ENCODE peak calls at places on chromosomes 7 and 10, in six cellular contexts. One of them, this sample, is unnamed.

GRCh38 chr7:84194484-84195260 is at the start of gene SEMA3A:
- DNase-seq in CD8-positive, alpha-beta T cell: peak
- DNase-seq in neural progenitor cell: peak
- DNase-seq in cardiac muscle cell: peak
- DNase-seq in heart left ventricle: no peak
- DNase-seq in fibroblast of the aortic adventitia: peak
- DNase-seq in this sample: no peak

GRCh38 chr7:154431045-154431444 is 378.8 kb downstream of the DPP6 start:
- DNase-seq in CD8-positive, alpha-beta T cell: no peak
- DNase-seq in neural progenitor cell: peak
- DNase-seq in cardiac muscle cell: no peak
- DNase-seq in heart left ventricle: no peak
- DNase-seq in fibroblast of the aortic adventitia: no peak
- DNase-seq in this sample: no peak

GRCh38 chr7:35699906-35700305 is 5.0 kb upstream of the HERPUD2 start:
- DNase-seq in CD8-positive, alpha-beta T cell: no peak
- DNase-seq in neural progenitor cell: no peak
- DNase-seq in cardiac muscle cell: peak
- DNase-seq in heart left ventricle: no peak
- DNase-seq in fibroblast of the aortic adventitia: no peak
- DNase-seq in this sample: no peak

GRCh38 chr7:120272896-120273475 is at the start of gene KCND2:
- DNase-seq in CD8-positive, alpha-beta T cell: no peak
- DNase-seq in neural progenitor cell: peak
- DNase-seq in cardiac muscle cell: peak
- DNase-seq in heart left ventricle: peak
- DNase-seq in fibroblast of the aortic adventitia: peak
- DNase-seq in this sample: peak

GRCh38 chr10:49171326-49172140 is 16.7 kb downstream of the TMEM273 start:
- DNase-seq in CD8-positive, alpha-beta T cell: no peak
- DNase-seq in neural progenitor cell: no peak
- DNase-seq in cardiac muscle cell: no peak
- DNase-seq in heart left ventricle: no peak
- DNase-seq in fibroblast of the aortic adventitia: no peak
- DNase-seq in this sample: no peak

GRCh38 chr10:132898391-132899053 is 43.8 kb downstream of the CFAP46 start:
- DNase-seq in CD8-positive, alpha-beta T cell: no peak
- DNase-seq in neural progenitor cell: no peak
- DNase-seq in cardiac muscle cell: no peak
- DNase-seq in heart left ventricle: peak
- DNase-seq in fibroblast of the aortic adventitia: no peak
- DNase-seq in this sample: no peak

GRCh38 chr10:6018422-6018821 is 41.1 kb upstream of the IL15RA start:
- DNase-seq in CD8-positive, alpha-beta T cell: no peak
- DNase-seq in neural progenitor cell: no peak
- DNase-seq in cardiac muscle cell: peak
- DNase-seq in heart left ventricle: no peak
- DNase-seq in fibroblast of the aortic adventitia: no peak
- DNase-seq in this sample: no peak

GRCh38 chr7:134458341-134458805 is 527 bp downstream of the AKR1B1 start:
- DNase-seq in CD8-positive, alpha-beta T cell: peak
- DNase-seq in neural progenitor cell: peak
- DNase-seq in cardiac muscle cell: no peak
- DNase-seq in heart left ventricle: peak
- DNase-seq in fibroblast of the aortic adventitia: peak
- DNase-seq in this sample: peak

GRCh38 chr10:30215631-30216030 is 133.4 kb downstream of the MTPAP start:
- DNase-seq in CD8-positive, alpha-beta T cell: no peak
- DNase-seq in neural progenitor cell: no peak
- DNase-seq in cardiac muscle cell: peak
- DNase-seq in heart left ventricle: no peak
- DNase-seq in fibroblast of the aortic adventitia: peak
- DNase-seq in this sample: no peak

GRCh38 chr7:130096243-130096827 is 26.0 kb downstream of the KLHDC10 start:
- DNase-seq in CD8-positive, alpha-beta T cell: no peak
- DNase-seq in neural progenitor cell: no peak
- DNase-seq in cardiac muscle cell: no peak
- DNase-seq in heart left ventricle: no peak
- DNase-seq in fibroblast of the aortic adventitia: peak
- DNase-seq in this sample: no peak

GRCh38 chr7:80243425-80243824 is 108.8 kb downstream of the GNAI1 start:
- DNase-seq in CD8-positive, alpha-beta T cell: no peak
- DNase-seq in neural progenitor cell: no peak
- DNase-seq in cardiac muscle cell: no peak
- DNase-seq in heart left ventricle: no peak
- DNase-seq in fibroblast of the aortic adventitia: no peak
- DNase-seq in this sample: no peak

GRCh38 chr10:131961047-131961776 is 20.5 kb downstream of the BNIP3 start:
- DNase-seq in CD8-positive, alpha-beta T cell: no peak
- DNase-seq in neural progenitor cell: no peak
- DNase-seq in cardiac muscle cell: no peak
- DNase-seq in heart left ventricle: no peak
- DNase-seq in fibroblast of the aortic adventitia: no peak
- DNase-seq in this sample: no peak

GRCh38 chr7:24722386-24723177 is 34.7 kb downstream of the GSDME start:
- DNase-seq in CD8-positive, alpha-beta T cell: peak
- DNase-seq in neural progenitor cell: peak
- DNase-seq in cardiac muscle cell: peak
- DNase-seq in heart left ventricle: no peak
- DNase-seq in fibroblast of the aortic adventitia: peak
- DNase-seq in this sample: no peak

GRCh38 chr10:19788075-19788686 is 28.1 kb upstream of the PLXDC2 start:
- DNase-seq in CD8-positive, alpha-beta T cell: no peak
- DNase-seq in neural progenitor cell: peak
- DNase-seq in cardiac muscle cell: peak
- DNase-seq in heart left ventricle: no peak
- DNase-seq in fibroblast of the aortic adventitia: peak
- DNase-seq in this sample: no peak

GRCh38 chr7:149496642-149497391 is 792 bp downstream of the ZNF746 start:
- DNase-seq in CD8-positive, alpha-beta T cell: peak
- DNase-seq in neural progenitor cell: peak
- DNase-seq in cardiac muscle cell: peak
- DNase-seq in heart left ventricle: peak
- DNase-seq in fibroblast of the aortic adventitia: peak
- DNase-seq in this sample: peak

GRCh38 chr7:106887376-106887775 is 22.3 kb downstream of the PIK3CG start:
- DNase-seq in CD8-positive, alpha-beta T cell: no peak
- DNase-seq in neural progenitor cell: no peak
- DNase-seq in cardiac muscle cell: no peak
- DNase-seq in heart left ventricle: no peak
- DNase-seq in fibroblast of the aortic adventitia: no peak
- DNase-seq in this sample: no peak

GRCh38 chr10:96663794-96664193 is 56.5 kb downstream of the PIK3AP1 start:
- DNase-seq in CD8-positive, alpha-beta T cell: no peak
- DNase-seq in neural progenitor cell: no peak
- DNase-seq in cardiac muscle cell: no peak
- DNase-seq in heart left ventricle: no peak
- DNase-seq in fibroblast of the aortic adventitia: no peak
- DNase-seq in this sample: no peak

GRCh38 chr7:121406461-121406860 is 10.4 kb upstream of the FAM3C start:
- DNase-seq in CD8-positive, alpha-beta T cell: no peak
- DNase-seq in neural progenitor cell: no peak
- DNase-seq in cardiac muscle cell: no peak
- DNase-seq in heart left ventricle: no peak
- DNase-seq in fibroblast of the aortic adventitia: no peak
- DNase-seq in this sample: no peak

GRCh38 chr10:67284589-67284988 is 358.8 kb downstream of the LRRTM3 start:
- DNase-seq in CD8-positive, alpha-beta T cell: no peak
- DNase-seq in neural progenitor cell: no peak
- DNase-seq in cardiac muscle cell: no peak
- DNase-seq in heart left ventricle: no peak
- DNase-seq in fibroblast of the aortic adventitia: no peak
- DNase-seq in this sample: no peak

GRCh38 chr10:69217119-69217754 is 2.9 kb upstream of the HKDC1 start:
- DNase-seq in CD8-positive, alpha-beta T cell: no peak
- DNase-seq in neural progenitor cell: no peak
- DNase-seq in cardiac muscle cell: peak
- DNase-seq in heart left ventricle: no peak
- DNase-seq in fibroblast of the aortic adventitia: peak
- DNase-seq in this sample: no peak

GRCh38 chr10:110168601-110169481 is 38.6 kb upstream of the MXI1 start:
- DNase-seq in CD8-positive, alpha-beta T cell: peak
- DNase-seq in neural progenitor cell: no peak
- DNase-seq in cardiac muscle cell: no peak
- DNase-seq in heart left ventricle: no peak
- DNase-seq in fibroblast of the aortic adventitia: no peak
- DNase-seq in this sample: no peak

GRCh38 chr10:35875281-35875680 is 233.2 kb upstream of the FZD8 start:
- DNase-seq in CD8-positive, alpha-beta T cell: no peak
- DNase-seq in neural progenitor cell: peak
- DNase-seq in cardiac muscle cell: peak
- DNase-seq in heart left ventricle: no peak
- DNase-seq in fibroblast of the aortic adventitia: peak
- DNase-seq in this sample: no peak

GRCh38 chr10:100356067-100357017 is 9.3 kb downstream of the SCD start:
- DNase-seq in CD8-positive, alpha-beta T cell: no peak
- DNase-seq in neural progenitor cell: no peak
- DNase-seq in cardiac muscle cell: no peak
- DNase-seq in heart left ventricle: no peak
- DNase-seq in fibroblast of the aortic adventitia: no peak
- DNase-seq in this sample: no peak

GRCh38 chr10:56522166-56522565 is 161.1 kb upstream of the ZWINT start:
- DNase-seq in CD8-positive, alpha-beta T cell: no peak
- DNase-seq in neural progenitor cell: no peak
- DNase-seq in cardiac muscle cell: no peak
- DNase-seq in heart left ventricle: no peak
- DNase-seq in fibroblast of the aortic adventitia: no peak
- DNase-seq in this sample: no peak

GRCh38 chr10:30467939-30468338 is 34.0 kb downstream of the MAP3K8 start:
- DNase-seq in CD8-positive, alpha-beta T cell: no peak
- DNase-seq in neural progenitor cell: no peak
- DNase-seq in cardiac muscle cell: no peak
- DNase-seq in heart left ventricle: no peak
- DNase-seq in fibroblast of the aortic adventitia: no peak
- DNase-seq in this sample: peak

GRCh38 chr7:138000081-138000701 is 1.7 kb downstream of the CREB3L2 start:
- DNase-seq in CD8-positive, alpha-beta T cell: no peak
- DNase-seq in neural progenitor cell: peak
- DNase-seq in cardiac muscle cell: peak
- DNase-seq in heart left ventricle: peak
- DNase-seq in fibroblast of the aortic adventitia: peak
- DNase-seq in this sample: no peak

GRCh38 chr10:24277771-24278518 is 69.0 kb downstream of the KIAA1217 start:
- DNase-seq in CD8-positive, alpha-beta T cell: no peak
- DNase-seq in neural progenitor cell: no peak
- DNase-seq in cardiac muscle cell: peak
- DNase-seq in heart left ventricle: peak
- DNase-seq in fibroblast of the aortic adventitia: peak
- DNase-seq in this sample: no peak

GRCh38 chr10:21891439-21891838 is 112.1 kb downstream of the DNAJC1 start:
- DNase-seq in CD8-positive, alpha-beta T cell: no peak
- DNase-seq in neural progenitor cell: no peak
- DNase-seq in cardiac muscle cell: no peak
- DNase-seq in heart left ventricle: no peak
- DNase-seq in fibroblast of the aortic adventitia: no peak
- DNase-seq in this sample: no peak

GRCh38 chr10:52807803-52808202 is 35.2 kb upstream of the MBL2 start:
- DNase-seq in CD8-positive, alpha-beta T cell: no peak
- DNase-seq in neural progenitor cell: no peak
- DNase-seq in cardiac muscle cell: no peak
- DNase-seq in heart left ventricle: no peak
- DNase-seq in fibroblast of the aortic adventitia: no peak
- DNase-seq in this sample: no peak

GRCh38 chr10:28925154-28925663 is 247.9 kb downstream of the BAMBI start:
- DNase-seq in CD8-positive, alpha-beta T cell: no peak
- DNase-seq in neural progenitor cell: peak
- DNase-seq in cardiac muscle cell: peak
- DNase-seq in heart left ventricle: no peak
- DNase-seq in fibroblast of the aortic adventitia: peak
- DNase-seq in this sample: no peak

GRCh38 chr10:132911712-132912097 is 30.7 kb downstream of the CFAP46 start:
- DNase-seq in CD8-positive, alpha-beta T cell: no peak
- DNase-seq in neural progenitor cell: no peak
- DNase-seq in cardiac muscle cell: no peak
- DNase-seq in heart left ventricle: peak
- DNase-seq in fibroblast of the aortic adventitia: no peak
- DNase-seq in this sample: no peak

GRCh38 chr7:151351967-151352366 is 10.4 kb downstream of the NUB1 start:
- DNase-seq in CD8-positive, alpha-beta T cell: peak
- DNase-seq in neural progenitor cell: no peak
- DNase-seq in cardiac muscle cell: no peak
- DNase-seq in heart left ventricle: no peak
- DNase-seq in fibroblast of the aortic adventitia: no peak
- DNase-seq in this sample: peak

DNA sequence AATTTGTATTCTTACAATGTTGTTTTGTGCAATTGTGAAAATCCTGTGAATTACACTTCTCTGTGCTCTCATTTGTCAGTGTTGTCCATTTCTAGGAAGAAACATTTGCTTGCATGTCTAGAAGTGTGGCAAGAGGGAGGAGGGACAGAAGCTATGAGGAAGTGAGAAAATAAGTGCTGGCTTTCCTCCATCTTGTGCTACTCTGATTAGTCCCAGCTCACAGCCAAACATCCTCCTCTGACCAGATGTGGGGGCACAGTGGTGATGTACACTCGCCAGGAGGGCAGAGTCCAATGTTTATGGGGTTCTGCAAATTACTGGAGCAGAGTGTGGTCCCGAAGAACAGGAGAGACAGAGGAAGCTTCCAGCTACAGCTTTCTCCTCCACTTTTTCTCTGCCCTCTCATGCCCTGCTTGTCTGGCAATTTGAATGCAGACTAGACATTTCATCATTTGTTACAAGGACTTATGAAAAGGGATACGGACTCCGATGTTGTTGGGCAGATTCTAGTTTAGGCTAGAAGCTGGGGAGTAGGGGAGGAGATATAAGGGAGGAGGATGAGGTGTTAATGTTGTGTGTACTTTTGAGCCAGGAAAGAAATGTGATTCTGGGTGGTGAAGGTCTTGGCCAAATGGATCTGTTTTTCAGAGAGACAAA is 131.0 kb upstream of the C1GALT1 start:
- DNase-seq in CD8-positive, alpha-beta T cell: no peak
- DNase-seq in neural progenitor cell: no peak
- DNase-seq in cardiac muscle cell: peak
- DNase-seq in heart left ventricle: no peak
- DNase-seq in fibroblast of the aortic adventitia: peak
- DNase-seq in this sample: peak
- H3K4me3 ChIP-seq in CD8-positive, alpha-beta T cell: no peak
- H3K4me3 ChIP-seq in neural progenitor cell: no peak
- H3K4me3 ChIP-seq in cardiac muscle cell: no peak
- H3K4me3 ChIP-seq in heart left ventricle: no peak
- H3K4me3 ChIP-seq in fibroblast of the aortic adventitia: no peak
- H3K4me3 ChIP-seq in this sample: no peak

GRCh38 chr10:113336549-113337130 is 216.2 kb upstream of the HABP2 start:
- DNase-seq in CD8-positive, alpha-beta T cell: no peak
- DNase-seq in neural progenitor cell: no peak
- DNase-seq in cardiac muscle cell: no peak
- DNase-seq in heart left ventricle: no peak
- DNase-seq in fibroblast of the aortic adventitia: no peak
- DNase-seq in this sample: no peak
- TF ChIP-seq CTCF in CD8-positive, alpha-beta T cell: no peak
- TF ChIP-seq CTCF in neural progenitor cell: no peak
- TF ChIP-seq CTCF in cardiac muscle cell: no peak
- TF ChIP-seq CTCF in heart left ventricle: no peak
- TF ChIP-seq CTCF in fibroblast of the aortic adventitia: no peak
- TF ChIP-seq CTCF in this sample: no peak

GRCh38 chr7:1539346-1540321 is 9.1 kb downstream of the MAFK start:
- DNase-seq in CD8-positive, alpha-beta T cell: no peak
- DNase-seq in neural progenitor cell: no peak
- DNase-seq in cardiac muscle cell: no peak
- DNase-seq in heart left ventricle: peak
- DNase-seq in fibroblast of the aortic adventitia: peak
- DNase-seq in this sample: no peak
- H3K4me3 ChIP-seq in CD8-positive, alpha-beta T cell: no peak
- H3K4me3 ChIP-seq in neural progenitor cell: no peak
- H3K4me3 ChIP-seq in cardiac muscle cell: no peak
- H3K4me3 ChIP-seq in heart left ventricle: peak
- H3K4me3 ChIP-seq in fibroblast of the aortic adventitia: no peak
- H3K4me3 ChIP-seq in this sample: no peak

GRCh38 chr10:102669206-102670064 is 25.2 kb downstream of the TRIM8 start:
- DNase-seq in CD8-positive, alpha-beta T cell: no peak
- DNase-seq in neural progenitor cell: peak
- DNase-seq in cardiac muscle cell: no peak
- DNase-seq in heart left ventricle: no peak
- DNase-seq in fibroblast of the aortic adventitia: no peak
- DNase-seq in this sample: no peak
- TF ChIP-seq CTCF in CD8-positive, alpha-beta T cell: peak
- TF ChIP-seq CTCF in neural progenitor cell: peak
- TF ChIP-seq CTCF in cardiac muscle cell: peak
- TF ChIP-seq CTCF in heart left ventricle: peak
- TF ChIP-seq CTCF in fibroblast of the aortic adventitia: peak
- TF ChIP-seq CTCF in this sample: peak